ENCODE peak calls at places on chromosomes 13 and 19, in seven cellular contexts. G is gastrocnemius medialis, F is stomach, K is heart left ventricle, U is ovary, J is IMR-90, R is right lobe of liver. Q is an unnamed sample.

GRCh38 chr13:26423634-26424033 is 133.8 kb upstream of the WASF3 start:
- DNase-seq in G (peak; percentile 34), R (no peak), K (peak; percentile 32), U (no peak), J (peak; percentile 51), F (no peak), Q (no peak)

GRCh38 chr13:100707818-100708740 is 33.5 kb upstream of the TMTC4 start:
- DNase-seq in K (no peak), J (no peak), F (no peak), R (no peak), U (no peak), G (no peak), Q (no peak)

GRCh38 chr13:58855283-58855682 is 1223.7 kb downstream of the PCDH17 start:
- DNase-seq in F (no peak), R (no peak), G (no peak), J (no peak), U (no peak), K (no peak), Q (no peak)

GRCh38 chr13:23753523-23753922 is 135.7 kb downstream of the MIPEP start:
- DNase-seq in U (no peak), F (no peak), K (no peak), R (no peak), J (peak; percentile 68), G (no peak), Q (no peak)

GRCh38 chr19:38946229-38947010 is 15.7 kb downstream of the MRPS12 start:
- DNase-seq in R (no peak), G (no peak), J (no peak), F (no peak), K (no peak), U (no peak), Q (no peak)

GRCh38 chr19:2554856-2555255 is 78.9 kb downstream of the GADD45B start:
- DNase-seq in F (no peak), J (peak; percentile 23), G (no peak), R (peak; percentile 25), U (no peak), K (no peak), Q (no peak)

GRCh38 chr13:62682788-62683187 is 1267.1 kb upstream of the PCDH20 start:
- DNase-seq in K (no peak), U (no peak), J (peak; percentile 1), R (no peak), F (no peak), G (no peak), Q (no peak)

GRCh38 chr19:38003427-38004099 is 96.6 kb downstream of the SIPA1L3 start:
- DNase-seq in U (peak; percentile 59), F (peak; percentile 77), K (peak; percentile 84), J (peak; percentile 92), G (peak; percentile 37), R (peak; percentile 39), Q (peak; percentile 75)

GRCh38 chr13:32537580-32538233 is 888 bp downstream of the N4BP2L2 start:
- DNase-seq in R (peak; percentile 45), U (peak; percentile 47), F (peak; percentile 26), G (peak; percentile 36), K (peak; percentile 38), J (no peak), Q (peak; percentile 30)

GRCh38 chr13:23579072-23579885 is 9.1 kb downstream of the TNFRSF19 start:
- DNase-seq in G (peak; percentile 88), U (peak; percentile 92), J (peak; percentile 87), R (peak; percentile 94), F (peak; percentile 93), K (peak; percentile 95), Q (peak; percentile 91)

GRCh38 chr19:56837492-56837891 is 3.0 kb downstream of the PEG3 start:
- DNase-seq in G (peak; percentile 39), J (no peak), R (peak; percentile 80), U (peak; percentile 83), F (peak; percentile 31), K (peak; percentile 89), Q (peak; percentile 70)

GRCh38 chr13:99264053-99264452 is 5.9 kb upstream of the GPR18 start:
- DNase-seq in K (no peak), F (no peak), G (no peak), J (no peak), U (no peak), R (no peak), Q (no peak)

GRCh38 chr19:47813304-47813994 is 8.3 kb upstream of the CRX start:
- DNase-seq in F (peak; percentile 69), U (peak; percentile 41), R (peak; percentile 81), K (peak; percentile 69), G (peak; percentile 17), J (peak; percentile 18), Q (peak; percentile 28)

GRCh38 chr13:44932850-44933251 is 56.4 kb downstream of the NUFIP1 start:
- DNase-seq in G (no peak), U (no peak), F (peak; percentile 45), R (peak; percentile 38), K (peak; percentile 46), J (peak; percentile 49), Q (no peak)

GRCh38 chr19:46616631-46617322 is 8.1 kb downstream of the PTGIR start:
- DNase-seq in K (peak; percentile 64), R (peak; percentile 77), J (peak; percentile 85), G (no peak), U (peak; percentile 45), F (peak; percentile 88), Q (no peak)

GRCh38 chr13:112973577-112973951 is 4.5 kb downstream of the MCF2L start:
- DNase-seq in G (peak; percentile 8), U (no peak), F (no peak), R (peak; percentile 7), K (peak; percentile 10), J (no peak), Q (no peak)

GRCh38 chr19:58252102-58252685 is 23.5 kb downstream of the ZNF544 start:
- DNase-seq in R (no peak), K (no peak), G (no peak), F (no peak), J (no peak), U (no peak), Q (no peak)

GRCh38 chr19:13118424-13119193 is 545 bp downstream of the NACC1 start:
- DNase-seq in F (peak; percentile 52), G (peak; percentile 58), R (peak; percentile 68), K (peak; percentile 55), U (no peak), J (peak; percentile 31), Q (peak; percentile 70)

GRCh38 chr13:77222909-77223308 is 104.0 kb downstream of the MYCBP2 start:
- DNase-seq in R (no peak), F (no peak), J (no peak), G (no peak), K (no peak), U (no peak), Q (no peak)

GRCh38 chr13:66111628-66112027 is 1118.5 kb downstream of the PCDH9 start:
- DNase-seq in F (no peak), R (no peak), J (no peak), G (no peak), K (no peak), U (no peak), Q (no peak)

GRCh38 chr19:9848060-9848459 is 12.9 kb downstream of the PIN1 start:
- DNase-seq in F (no peak), U (no peak), K (no peak), J (no peak), G (no peak), R (no peak), Q (no peak)

GRCh38 chr19:43534811-43535761 is 2.1 kb downstream of the ZNF575 start:
- DNase-seq in G (peak; percentile 45), K (peak; percentile 79), J (peak; percentile 61), U (peak; percentile 79), F (peak; percentile 68), R (peak; percentile 68), Q (peak; percentile 64)

GRCh38 chr13:73765651-73766384 is 368.4 kb downstream of the KLF12 start:
- DNase-seq in K (peak; percentile 86), J (peak; percentile 58), R (peak; percentile 88), G (peak; percentile 62), U (peak; percentile 87), F (peak; percentile 81), Q (peak; percentile 44)

DNA sequence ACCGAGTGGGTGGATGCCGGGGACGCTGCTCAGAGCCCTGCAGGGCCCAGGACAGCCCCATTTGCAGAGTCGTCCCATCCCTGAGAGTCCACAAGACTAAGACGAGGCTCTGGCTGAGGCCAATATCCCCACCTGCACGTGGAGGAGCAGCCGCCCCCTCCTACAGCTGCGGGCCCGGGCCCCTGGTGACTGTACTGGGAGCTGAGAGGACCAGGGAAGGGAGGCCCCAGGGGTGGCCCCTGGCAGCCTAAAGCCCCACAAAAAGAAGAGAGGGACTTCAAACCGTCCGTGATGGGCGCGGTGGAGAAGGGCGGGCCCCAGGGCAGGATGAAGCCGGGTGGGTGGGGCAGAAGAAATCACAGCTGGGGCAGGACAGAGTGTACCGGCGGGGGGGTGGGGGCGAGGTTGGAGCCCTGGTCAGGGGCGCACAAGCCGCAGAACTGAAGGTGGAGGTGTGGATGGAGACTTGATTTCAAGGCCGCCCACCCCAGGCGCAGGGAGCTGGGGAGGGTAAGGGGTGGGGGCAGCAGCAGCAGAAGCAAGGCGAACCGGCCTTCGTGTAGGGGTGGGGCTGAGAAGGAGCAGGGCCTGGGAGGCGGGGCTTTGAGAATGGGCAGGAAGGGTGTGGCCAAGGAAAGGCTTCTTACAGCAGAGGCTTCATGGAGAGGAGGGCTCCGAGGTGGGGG is 12.9 kb downstream of the CFD start:
- DNase-seq in K (peak; percentile 67), G (peak; percentile 59), R (peak; percentile 31), J (peak; percentile 38), U (peak; percentile 70), F (peak; percentile 68), Q (no peak)
- TF ChIP-seq POLR2A in K (no peak), G (no peak), R (no peak), J (no peak), U (no peak), F (no peak), Q (no peak)

GRCh38 chr19:42172261-42172660 is 40.0 kb upstream of the POU2F2 start:
- DNase-seq in F (no peak), G (no peak), U (no peak), R (no peak), K (no peak), J (no peak), Q (no peak)

GRCh38 chr19:42168206-42168605 is 36.0 kb upstream of the POU2F2 start:
- DNase-seq in J (no peak), R (no peak), F (no peak), U (no peak), K (no peak), G (no peak), Q (no peak)

GRCh38 chr19:42170052-42170451 is 37.8 kb upstream of the POU2F2 start:
- DNase-seq in R (no peak), F (no peak), K (no peak), J (no peak), G (no peak), U (no peak), Q (no peak)

GRCh38 chr19:42170715-42171114 is 38.5 kb upstream of the POU2F2 start:
- DNase-seq in J (no peak), G (no peak), K (no peak), F (no peak), U (no peak), R (no peak), Q (no peak)

GRCh38 chr19:42169486-42169885 is 37.2 kb upstream of the POU2F2 start:
- DNase-seq in F (no peak), K (no peak), G (no peak), R (no peak), J (no peak), U (no peak), Q (no peak)
- H3K4me1 ChIP-seq in F (no peaks in the 10 kb centered on the region), K (no peaks in the 10 kb centered on the region), G (no peaks in the 10 kb centered on the region), R (no peaks in the 10 kb centered on the region), J (no peaks in the 10 kb centered on the region), U (no peaks in the 10 kb centered on the region), Q (no peaks in the 10 kb centered on the region)

GRCh38 chr19:51305479-51305878 is 6.0 kb upstream of the IGLON5 start:
- DNase-seq in J (no peak), G (no peak), U (no peak), R (no peak), K (no peak), F (no peak), Q (no peak)
- H3K9me3 ChIP-seq in J (no peaks in the 10 kb centered on the region), G (no peaks in the 10 kb centered on the region), U (peaks cover 11% of the 10 kb centered on the region), R (no peaks in the 10 kb centered on the region), K (peaks cover 6% of the 10 kb centered on the region), F (peaks cover 55% of the 10 kb centered on the region), Q (peaks cover 15% of the 10 kb centered on the region)

GRCh38 chr13:28411859-28412353 is 83.0 kb downstream of the FLT1 start:
- DNase-seq in F (no peak), G (no peak), U (no peak), R (no peak), J (peak; percentile 31), K (no peak), Q (no peak)
- TF ChIP-seq POLR2A in F (no peak), G (no peak), U (no peak), R (no peak), J (no peak), K (no peak), Q (no peak)

Q was measured in breast epithelium.